ENCODE peak calls at places on chromosome 22, in four cellular contexts. I is NCI-H774; Y is activated naive CD8-positive, alpha-beta T cell treated with anti-CD3 and anti-CD28 coated beads, Interleukin-2, amount 50 U/mL, for 24 hours; F is NCI-H1417. A is an unnamed sample.

GRCh38 chr22:43625242-43625641 is 186.9 kb downstream of the EFCAB6 start:
- DNase-seq in F (no peak), I (no peak), Y (no peak), A (no peak)

GRCh38 chr22:20015971-20016733 is 471 bp downstream of the ARVCF start:
- DNase-seq in I (no peak), Y (peak), F (no peak), A (no peak)

GRCh38 chr22:17102297-17102667 is 17.5 kb downstream of the IL17RA start:
- DNase-seq in I (no peak), F (no peak), Y (no peak), A (no peak)

GRCh38 chr22:22752556-22753477 is 108.4 kb downstream of the GGTLC2 start:
- DNase-seq in F (no peak), I (no peak), Y (no peak), A (no peak)

GRCh38 chr22:47052236-47053012 is 290.0 kb downstream of the TBC1D22A start:
- DNase-seq in F (no peak), Y (no peak), I (no peak), A (no peak)

GRCh38 chr22:26579331-26579886 is 10.5 kb downstream of the TPST2 start:
- DNase-seq in Y (peak), F (no peak), I (no peak), A (no peak)

GRCh38 chr22:37305873-37306272 is 23.6 kb downstream of the CYTH4 start:
- DNase-seq in Y (no peak), I (no peak), F (no peak), A (no peak)

GRCh38 chr22:20093437-20093836 is 13.4 kb downstream of the DGCR8 start:
- DNase-seq in Y (no peak), I (no peak), F (no peak), A (no peak)

GRCh38 chr22:43222987-43223386 is 36.1 kb upstream of the TTLL12 start:
- DNase-seq in Y (no peak), I (no peak), F (no peak), A (no peak)

GRCh38 chr22:43926349-43926710 is 2.7 kb downstream of the PNPLA3 start:
- DNase-seq in Y (no peak), I (no peak), F (no peak), A (no peak)

GRCh38 chr22:23763579-23764331 is 965 bp downstream of the C22orf15 start:
- DNase-seq in F (no peak), Y (peak), I (no peak), A (no peak)

GRCh38 chr22:23841736-23842404 is 3.1 kb upstream of the DERL3 start:
- DNase-seq in Y (no peak), I (no peak), F (no peak), A (no peak)

GRCh38 chr22:45265546-45265945 is 19.2 kb upstream of the UPK3A start:
- DNase-seq in F (no peak), I (no peak), Y (no peak), A (no peak)

GRCh38 chr22:37982151-37982838 is 2.1 kb downstream of the SOX10 start:
- DNase-seq in I (no peak), F (no peak), Y (no peak), A (no peak)

GRCh38 chr22:45296628-45297297 is 12.0 kb downstream of the UPK3A start:
- DNase-seq in F (no peak), I (no peak), Y (no peak), A (no peak)

GRCh38 chr22:49052560-49052959 is 775.1 kb downstream of the BRD1 start:
- DNase-seq in F (no peak), Y (no peak), I (no peak), A (no peak)

GRCh38 chr22:49827307-49827852 is 293 bp downstream of the BRD1 start:
- DNase-seq in Y (no peak), F (no peak), I (no peak), A (no peak)

GRCh38 chr22:46336119-46337078 is 885 bp downstream of the TRMU start:
- DNase-seq in F (no peak), I (no peak), Y (peak), A (no peak)

GRCh38 chr22:24952837-24953293 is 349 bp downstream of the KIAA1671 start:
- DNase-seq in F (peak), I (no peak), Y (peak), A (no peak)

A was measured in esophagus muscularis mucosa.